ENCODE peak calls at places on chromosomes 12 and 14, in ten cellular contexts. Y, Q, L, Z, P, X, W, N, A and K are unnamed samples.

GRCh38 chr12:132266802-132267201 is 62.6 kb downstream of the GALNT9 start:
- DNase-seq in Y (no peak), Q (no peak), L (no peak), Z (no peak), P (no peak), X (no peak), W (no peak), N (no peak), A (no peak), K (no peak)

GRCh38 chr14:64958201-64958600 is 13.9 kb downstream of the RAB15 start:
- DNase-seq in Y (no peak), Q (no peak), L (no peak), Z (no peak), P (no peak), X (no peak), W (no peak), N (no peak), A (no peak), K (no peak)

GRCh38 chr14:72608391-72609204 is 285.3 kb downstream of the DPF3 start:
- DNase-seq in Y (peak), Q (no peak), L (no peak), Z (no peak), P (no peak), X (peak), W (no peak), N (no peak), A (no peak), K (no peak)

GRCh38 chr14:92890830-92891598 is 31.9 kb upstream of the CHGA start:
- DNase-seq in Y (no peak), Q (peak), L (no peak), Z (peak), P (no peak), X (no peak), W (no peak), N (no peak), A (no peak), K (no peak)

GRCh38 chr12:14126692-14127091 is 145.3 kb upstream of the GRIN2B start:
- DNase-seq in Y (no peak), Q (no peak), L (no peak), Z (no peak), P (no peak), X (no peak), W (no peak), N (no peak), A (no peak), K (no peak)

GRCh38 chr12:47711448-47711847 is 5.6 kb upstream of the RPAP3 start:
- DNase-seq in Y (peak), Q (no peak), L (no peak), Z (no peak), P (no peak), X (no peak), W (no peak), N (no peak), A (no peak), K (no peak)

GRCh38 chr12:87136330-87136976 is 880.3 kb upstream of the MGAT4C start:
- DNase-seq in Y (no peak), Q (no peak), L (no peak), Z (no peak), P (no peak), X (no peak), W (no peak), N (no peak), A (no peak), K (no peak)

GRCh38 chr14:100772607-100773165 is 46.0 kb downstream of the DLK1 start:
- DNase-seq in Y (no peak), Q (no peak), L (no peak), Z (no peak), P (no peak), X (no peak), W (no peak), N (no peak), A (no peak), K (no peak)

GRCh38 chr12:130186631-130187269 is 24.5 kb downstream of the FZD10 start:
- DNase-seq in Y (no peak), Q (no peak), L (no peak), Z (no peak), P (no peak), X (no peak), W (no peak), N (no peak), A (no peak), K (no peak)

GRCh38 chr14:100872241-100872640 is 31.3 kb downstream of the RTL1 start:
- DNase-seq in Y (no peak), Q (no peak), L (no peak), Z (no peak), P (no peak), X (no peak), W (no peak), N (no peak), A (no peak), K (no peak)

GRCh38 chr14:34981743-34982420 is 910 bp upstream of the SRP54 start:
- DNase-seq in Y (no peak), Q (no peak), L (peak), Z (peak), P (peak), X (peak), W (no peak), N (peak), A (no peak), K (no peak)

GRCh38 chr12:29148958-29149690 is at the start of gene FAR2:
- DNase-seq in Y (no peak), Q (peak), L (peak), Z (no peak), P (peak), X (peak), W (peak), N (peak), A (peak), K (no peak)

GRCh38 chr12:75979181-75979580 is 52.4 kb downstream of the PHLDA1 start:
- DNase-seq in Y (no peak), Q (no peak), L (no peak), Z (no peak), P (peak), X (no peak), W (no peak), N (no peak), A (no peak), K (no peak)